ENCODE peak calls at places on chromosomes 5 and 9, in seven cellular contexts. I is suprapubic skin, H is A549, C is adrenal gland, R is body of pancreas, J is endothelial cell of umbilical vein, A is heart left ventricle. S is an unnamed sample.

GRCh38 chr5:79924936-79925893 is 65.8 kb downstream of the MTX3 start:
- DNase-seq in H (peak; percentile 12), R (no peak), J (no peak), A (no peak), I (no peak), C (no peak), S (no peak)

GRCh38 chr5:96851312-96852062 is 24.8 kb upstream of the ERAP2 start:
- DNase-seq in J (no peak), H (no peak), C (no peak), R (no peak), A (no peak), I (no peak), S (no peak)

GRCh38 chr5:53464722-53465121 is 15.7 kb upstream of the FST start:
- DNase-seq in J (no peak), H (no peak), A (no peak), I (no peak), R (no peak), C (no peak), S (no peak)

GRCh38 chr5:123012321-123012720 is 24.2 kb downstream of the PPIC start:
- DNase-seq in R (no peak), H (no peak), A (no peak), J (no peak), C (no peak), I (no peak), S (no peak)

GRCh38 chr5:103582364-103582763 is 19.8 kb upstream of the NUDT12 start:
- DNase-seq in C (peak; percentile 27), H (peak; percentile 59), A (peak; percentile 19), I (no peak), J (peak; percentile 65), R (peak; percentile 43), S (no peak)

GRCh38 chr5:168723037-168723436 is 143.9 kb upstream of the PANK3 start:
- DNase-seq in A (no peak), H (no peak), R (no peak), J (no peak), C (no peak), I (no peak), S (no peak)

GRCh38 chr9:36144322-36145206 is 8.0 kb downstream of the GLIPR2 start:
- DNase-seq in C (no peak), A (no peak), J (no peak), R (no peak), I (no peak), H (no peak), S (no peak)

GRCh38 chr9:129150122-129150521 is 27.9 kb downstream of the IER5L start:
- DNase-seq in I (no peak), A (no peak), H (no peak), R (no peak), J (no peak), C (no peak), S (no peak)

GRCh38 chr5:55062039-55062779 is 38.2 kb downstream of the GZMK start:
- DNase-seq in I (no peak), R (no peak), A (no peak), J (no peak), H (no peak), C (no peak), S (no peak)

GRCh38 chr9:124803911-124804310 is 27.0 kb downstream of the OLFML2A start:
- DNase-seq in J (no peak), A (no peak), R (no peak), C (no peak), I (no peak), H (no peak), S (no peak)

GRCh38 chr5:67520161-67520886 is 323.7 kb upstream of the CD180 start:
- DNase-seq in H (no peak), R (no peak), C (no peak), A (no peak), I (no peak), J (no peak), S (no peak)

GRCh38 chr5:10111575-10111974 is 138.1 kb downstream of the ATPSCKMT start:
- DNase-seq in C (no peak), J (no peak), A (no peak), R (no peak), H (peak; percentile 35), I (no peak), S (no peak)
- TF ChIP-seq CTCF in C (peak; percentile 32), J (no peak), A (no peak), R (no peak), H (peak; percentile 11), I (no peak), S (no peak)

GRCh38 chr9:88535226-88535931 is 401 bp downstream of the NXNL2 start:
- DNase-seq in I (no peak), R (peak; percentile 35), H (peak; percentile 31), J (no peak), A (no peak), C (no peak), S (no peak)
- TF ChIP-seq POLR2A in I (no peak), R (peak; percentile 45), H (no peak), J (no peak), A (no peak), C (no peak), S (no peak)

GRCh38 chr5:347712-348284 is 26.3 kb downstream of the AHRR start:
- DNase-seq in A (no peak), C (no peak), I (no peak), R (no peak), J (no peak), H (no peak), S (no peak)
- H3K4me3 ChIP-seq in A (no peak overlapping the region), C (no peak overlapping the region), I (no peak overlapping the region), R (no peak overlapping the region), J (no peak overlapping the region), H (no peak overlapping the region), S (no peak overlapping the region)

GRCh38 chr5:59346514-59346913 is 547.0 kb downstream of the PDE4D start:
- DNase-seq in R (no peak), J (no peak), H (no peak), I (no peak), A (no peak), C (no peak), S (no peak)

GRCh38 chr5:59346987-59347386 is 546.5 kb downstream of the PDE4D start:
- DNase-seq in R (no peak), C (no peak), H (no peak), J (no peak), I (no peak), A (no peak), S (no peak)

GRCh38 chr5:59351076-59351794 is 542.3 kb downstream of the PDE4D start:
- DNase-seq in J (no peak), R (no peak), I (no peak), C (no peak), H (no peak), A (no peak), S (peak; percentile 21)

GRCh38 chr5:59348189-59348588 is 545.3 kb downstream of the PDE4D start:
- DNase-seq in C (no peak), J (peak; percentile 6), A (no peak), I (no peak), H (peak; percentile 45), R (no peak), S (no peak)
- TF ChIP-seq CTCF in C (no peak), J (no peak), A (no peak), I (no peak), H (no peak), R (no peak), S (no peak)

GRCh38 chr9:137618105-137619067 is at the start of gene EHMT1:
- DNase-seq in J (peak; percentile 83), H (peak; percentile 84), A (peak; percentile 91), R (peak; percentile 88), I (no peak), C (peak; percentile 91), S (peak; percentile 96)

GRCh38 chr9:137615387-137615871 is 3.4 kb upstream of the EHMT1 start:
- DNase-seq in R (peak; percentile 27), A (no peak), C (peak; percentile 54), H (no peak), J (no peak), I (no peak), S (no peak)

GRCh38 chr9:137620581-137620980 is 1.8 kb downstream of the EHMT1 start:
- DNase-seq in I (no peak), A (no peak), R (no peak), C (no peak), J (no peak), H (no peak), S (no peak)

GRCh38 chr9:137621131-137621757 is 2.4 kb downstream of the EHMT1 start:
- DNase-seq in I (no peak), J (peak; percentile 30), H (peak; percentile 51), C (no peak), A (no peak), R (no peak), S (no peak)

DNA sequence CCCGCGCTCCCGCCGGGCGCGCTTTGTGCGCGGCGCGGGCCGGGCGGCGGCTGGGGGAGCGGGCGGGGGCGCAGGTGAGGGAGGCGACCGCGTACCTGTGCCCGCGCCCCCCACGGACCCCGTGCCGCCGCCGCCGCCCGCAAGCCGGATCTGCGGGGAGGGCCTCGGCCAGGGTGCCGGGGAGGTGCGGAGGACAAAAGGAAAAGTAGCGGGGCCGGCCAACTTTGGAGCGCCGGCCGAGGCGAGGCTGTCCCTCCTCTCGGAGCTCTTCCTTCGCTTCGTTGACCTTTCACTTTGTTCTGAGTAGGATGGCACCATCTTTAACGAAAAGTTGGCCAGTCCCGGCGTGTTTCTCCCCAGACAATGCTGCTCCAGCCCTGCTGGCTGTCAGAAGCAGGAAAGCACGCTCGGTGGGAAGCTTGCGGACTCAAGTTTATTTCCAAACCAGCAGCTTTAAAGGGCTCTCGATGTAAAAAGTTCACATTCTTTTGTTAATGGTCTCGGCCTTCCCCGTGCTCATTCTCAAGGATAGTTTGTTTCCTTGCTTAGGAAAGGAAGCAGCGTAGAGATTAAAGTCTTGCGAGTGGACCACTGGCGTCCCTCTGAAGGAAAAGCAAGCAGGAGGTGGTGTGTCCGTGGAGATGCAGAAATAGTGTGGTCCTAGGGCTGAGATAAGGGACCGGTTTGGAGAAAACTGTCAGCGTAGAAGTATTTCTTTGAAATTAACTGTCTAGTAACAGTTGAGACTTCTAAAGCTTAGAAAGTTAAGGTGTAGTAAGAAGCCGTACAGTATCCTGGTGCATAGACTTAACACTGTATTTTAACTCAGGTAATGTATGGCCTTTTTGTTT is 660 bp downstream of the EHMT1 start:
- DNase-seq in R (peak; percentile 35), H (no peak), A (no peak), J (peak; percentile 58), C (no peak), I (no peak), S (no peak)
- TF ChIP-seq POLR2A in R (peak; percentile 18), H (no peak), A (no peak), J (no peak), C (peak; percentile 36), I (no peak), S (no peak)

S was measured in lower leg skin.